ENCODE peak calls at places on chromosome 12, in four cellular contexts. S, A, Q and R are unnamed samples.

GRCh38 chr12:41531147-41531829 is 343.2 kb downstream of the PDZRN4 start:
- DNase-seq in Q (peak), S (peak), A (no peak), R (peak)

GRCh38 chr12:28543021-28543890 is 353.0 kb downstream of the CCDC91 start:
- DNase-seq in Q (no peak), A (no peak), S (no peak), R (no peak)

GRCh38 chr12:55686366-55687010 is 21.2 kb downstream of the ITGA7 start:
- DNase-seq in A (no peak), Q (no peak), S (no peak), R (no peak)

GRCh38 chr12:57657744-57658143 is 24.7 kb upstream of the B4GALNT1 start:
- DNase-seq in Q (no peak), S (no peak), A (no peak), R (no peak)

GRCh38 chr12:20885552-20885951 is 75.0 kb downstream of the SLCO1B3 start:
- DNase-seq in Q (no peak), A (no peak), S (no peak), R (no peak)

GRCh38 chr12:1443421-1444141 is 150.8 kb downstream of the FBXL14 start:
- DNase-seq in Q (no peak), A (no peak), S (no peak), R (no peak)

GRCh38 chr12:98954506-98954905 is 309.4 kb downstream of the APAF1 start:
- DNase-seq in Q (no peak), S (no peak), A (no peak), R (no peak)

GRCh38 chr12:124332068-124332672 is 37.3 kb downstream of the RFLNA start:
- DNase-seq in Q (no peak), A (peak), S (no peak), R (no peak)

GRCh38 chr12:90055071-90055470 is 346.4 kb upstream of the ATP2B1 start:
- DNase-seq in S (no peak), Q (no peak), A (no peak), R (no peak)

GRCh38 chr12:67621112-67621511 is 27.4 kb upstream of the DYRK2 start:
- DNase-seq in Q (no peak), A (no peak), S (no peak), R (no peak)

GRCh38 chr12:123891011-123891410 is 81.6 kb downstream of the CCDC92 start:
- DNase-seq in A (no peak), Q (no peak), S (no peak), R (no peak)

GRCh38 chr12:125276567-125276966 is 211.3 kb downstream of the AACS start:
- DNase-seq in Q (no peak), S (no peak), A (no peak), R (no peak)

DNA sequence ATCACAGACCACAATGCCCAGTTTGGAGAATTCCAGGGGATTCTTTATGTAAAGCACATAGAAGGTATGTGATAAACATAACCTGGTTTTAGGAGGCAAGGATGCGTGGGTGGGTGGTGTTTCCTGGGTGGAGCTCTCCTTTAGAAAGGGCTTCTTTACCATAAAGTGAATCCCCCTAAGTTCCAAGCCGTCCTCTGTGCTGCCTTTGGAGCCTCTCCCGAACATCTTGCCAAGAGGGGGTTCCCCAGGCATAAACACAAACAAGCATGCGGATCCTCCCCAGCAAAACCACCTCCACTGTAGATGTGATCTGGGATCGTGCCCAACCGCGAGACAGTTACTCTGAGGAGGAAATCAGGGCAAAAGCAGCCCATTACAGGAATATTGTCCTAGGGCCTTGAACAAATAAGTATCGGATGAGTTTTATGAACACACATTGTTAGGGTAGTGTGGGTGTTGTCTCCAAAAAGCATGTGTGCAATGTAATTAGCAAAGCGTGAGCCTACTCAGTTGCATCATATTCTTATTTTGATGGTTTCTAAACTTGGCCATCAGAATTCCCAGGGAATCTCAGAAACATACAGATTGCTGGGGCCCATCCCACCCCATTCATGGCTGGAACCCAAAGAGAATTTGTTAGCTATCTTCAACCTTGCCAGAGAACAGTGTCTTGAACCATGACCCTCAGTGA is 48.8 kb upstream of the CORO1C start:
- DNase-seq in Q (no peak), S (no peak), A (no peak), R (no peak)
- H3K27ac ChIP-seq in Q (no peak), S (peak), A (no peak), R (peak)

DNA sequence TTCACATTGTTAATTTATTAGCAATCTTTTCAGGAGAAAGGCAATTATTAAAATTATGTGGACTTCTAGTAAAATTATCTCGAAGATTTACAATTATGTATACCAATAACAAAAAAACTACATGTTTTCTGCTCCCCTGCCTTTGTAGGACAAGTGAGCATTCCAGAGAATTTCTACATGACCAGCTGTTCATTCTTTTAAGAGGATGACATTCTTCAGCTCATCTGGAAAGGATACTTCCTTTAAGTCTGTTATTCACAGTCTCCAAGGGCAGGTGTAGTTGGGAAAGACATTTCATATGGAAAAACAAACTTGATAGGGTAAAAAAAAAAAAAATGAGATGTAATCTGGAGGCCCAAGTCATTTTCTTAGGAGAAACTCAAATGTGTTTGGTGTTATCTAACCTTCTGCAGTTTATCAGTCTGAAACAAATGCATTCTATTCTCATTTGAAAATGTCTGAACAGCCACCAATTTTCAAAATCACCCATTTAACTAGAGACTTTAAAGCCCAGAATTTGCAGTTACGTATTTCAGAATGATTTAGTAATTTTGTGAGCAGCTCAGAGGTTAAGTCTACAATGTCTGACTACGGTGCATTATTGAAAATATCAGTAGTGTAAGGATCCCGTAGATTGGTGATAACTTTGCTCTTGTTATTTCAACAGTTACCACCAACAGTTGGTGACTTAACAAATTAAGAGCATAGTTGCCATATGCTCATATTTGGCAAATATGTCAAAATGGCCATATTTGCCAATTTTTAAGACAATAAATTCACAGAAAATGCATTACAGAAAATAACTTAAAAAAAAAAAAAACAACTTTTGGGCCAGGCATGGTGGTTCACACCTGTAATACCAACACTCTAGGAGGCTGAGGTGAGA is 1.8 kb upstream of the PHLDA1 start:
- DNase-seq in S (no peak), Q (no peak), A (no peak), R (no peak)
- H3K27ac ChIP-seq in S (peak), Q (peak), A (peak), R (peak)

GRCh38 chr12:53298154-53298553 is 1.3 kb upstream of the MYG1 start:
- DNase-seq in S (no peak), Q (no peak), A (no peak), R (no peak)
- H3K27ac ChIP-seq in S (no peak), Q (peak), A (no peak), R (peak)

DNA sequence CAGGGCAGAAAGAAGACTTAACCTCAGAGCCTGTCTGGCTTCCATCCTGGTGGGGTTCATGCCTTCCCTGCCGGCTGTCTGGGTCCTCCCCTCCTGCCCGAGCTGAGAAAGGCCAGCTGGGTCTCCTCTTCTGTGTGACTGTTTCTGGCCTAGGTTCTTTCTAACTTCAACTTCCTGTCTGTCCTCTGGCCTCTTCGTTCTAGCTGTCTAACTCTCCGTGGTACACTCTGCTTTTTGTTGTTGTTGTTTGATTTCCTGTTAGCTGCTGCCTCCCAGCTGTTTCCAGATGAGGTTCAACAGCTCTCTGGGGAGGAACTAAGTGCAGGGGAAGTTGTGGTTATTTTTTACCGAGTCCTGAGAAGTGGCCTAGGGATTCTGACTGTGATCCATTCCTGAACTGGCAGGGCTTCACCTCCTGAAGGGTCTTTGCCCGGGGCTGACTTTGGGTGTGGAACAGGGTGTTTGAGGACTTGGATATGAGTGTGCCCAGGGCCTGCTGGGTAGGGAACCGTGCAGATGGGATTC is 3.2 kb downstream of the MLXIP start:
- DNase-seq in A (peak), S (no peak), Q (peak), R (no peak)
- H3K27ac ChIP-seq in A (peak), S (peak), Q (peak), R (peak)